ENCODE peak calls at places on chromosomes 7 and 10, in six cellular contexts. T, E, F, O, L and P are unnamed samples.

GRCh38 chr7:26686448-26686981 is 177.9 kb downstream of the SKAP2 start:
- DNase-seq in T (peak), E (peak), F (peak), O (peak), L (peak), P (no peak)

GRCh38 chr10:6175329-6176055 is 27.2 kb upstream of the PFKFB3 start:
- DNase-seq in T (no peak), E (no peak), F (no peak), O (no peak), L (no peak), P (no peak)

GRCh38 chr7:131225619-131226101 is 102.0 kb upstream of the MKLN1 start:
- DNase-seq in T (peak), E (no peak), F (peak), O (no peak), L (no peak), P (no peak)

GRCh38 chr7:108423089-108423989 is 32.9 kb downstream of the NRCAM start:
- DNase-seq in T (no peak), E (no peak), F (no peak), O (no peak), L (no peak), P (no peak)

GRCh38 chr10:86888585-86889381 is 68.6 kb downstream of the MMRN2 start:
- DNase-seq in T (peak), E (no peak), F (peak), O (no peak), L (no peak), P (no peak)

GRCh38 chr10:132366006-132366405 is 31.0 kb upstream of the PWWP2B start:
- DNase-seq in T (no peak), E (no peak), F (no peak), O (no peak), L (no peak), P (no peak)

GRCh38 chr10:107747851-107748250 is 583.3 kb upstream of the SORCS1 start:
- DNase-seq in T (no peak), E (no peak), F (no peak), O (no peak), L (no peak), P (no peak)

GRCh38 chr10:34698979-34699378 is 116.1 kb downstream of the PARD3 start:
- DNase-seq in T (peak), E (no peak), F (no peak), O (no peak), L (no peak), P (no peak)

GRCh38 chr7:66250711-66251110 is 45.6 kb downstream of the TPST1 start:
- DNase-seq in T (peak), E (no peak), F (peak), O (no peak), L (no peak), P (peak)

GRCh38 chr7:107210400-107210799 is 41.6 kb downstream of the HBP1 start:
- DNase-seq in T (no peak), E (no peak), F (no peak), O (peak), L (no peak), P (peak)

GRCh38 chr10:110494532-110494931 is 3.2 kb upstream of the DUSP5 start:
- DNase-seq in T (peak), E (no peak), F (no peak), O (no peak), L (no peak), P (no peak)

GRCh38 chr7:27846388-27846787 is 106.4 kb downstream of the TAX1BP1 start:
- DNase-seq in T (peak), E (no peak), F (no peak), O (no peak), L (no peak), P (no peak)

GRCh38 chr10:7410306-7410799 is 481 bp downstream of the SFMBT2 start:
- DNase-seq in T (peak), E (no peak), F (peak), O (peak), L (no peak), P (no peak)

GRCh38 chr10:103612462-103613365 is 119.2 kb downstream of the NEURL1 start:
- DNase-seq in T (peak), E (no peak), F (peak), O (no peak), L (no peak), P (no peak)

GRCh38 chr7:45157286-45157652 is 322 bp upstream of the RAMP3 start:
- DNase-seq in T (no peak), E (no peak), F (no peak), O (no peak), L (no peak), P (no peak)

GRCh38 chr10:94183666-94184264 is 179.0 kb downstream of the NOC3L start:
- DNase-seq in T (peak), E (no peak), F (peak), O (no peak), L (no peak), P (no peak)

GRCh38 chr7:15130666-15131541 is 228.4 kb upstream of the DGKB start:
- DNase-seq in T (peak), E (no peak), F (peak), O (no peak), L (no peak), P (no peak)

GRCh38 chr7:20466425-20467125 is 135.9 kb downstream of the ITGB8 start:
- DNase-seq in T (no peak), E (no peak), F (no peak), O (no peak), L (no peak), P (peak)

DNA sequence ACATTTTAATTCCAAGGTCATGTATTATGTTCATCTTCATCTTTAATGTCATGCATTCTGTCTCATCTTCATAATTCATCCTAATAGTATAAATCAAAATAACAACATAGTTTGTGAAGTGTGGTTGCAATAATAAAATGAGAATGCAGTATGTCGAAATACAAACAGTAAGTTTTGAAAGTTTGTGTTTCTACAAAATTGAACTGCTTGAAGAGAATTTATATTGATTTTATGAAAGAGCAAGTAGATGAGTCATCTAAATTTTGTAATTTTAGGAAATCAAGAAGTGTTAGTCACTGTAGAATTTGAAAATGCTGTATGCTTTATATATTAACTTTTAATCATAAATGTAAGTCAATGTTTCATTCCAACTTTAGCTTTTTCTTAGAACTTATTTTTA is 190.5 kb upstream of the PPP1R3A start:
- DNase-seq in T (no peak), E (no peak), F (no peak), O (no peak), L (no peak), P (no peak)
- H3K14ac ChIP-seq in T (no peak), E (no peak), F (no peak), O (no peak), L (no peak), P (no peak)

GRCh38 chr10:61964059-61964709 is 62.7 kb downstream of the ARID5B start:
- DNase-seq in T (peak), E (no peak), F (peak), O (no peak), L (no peak), P (no peak)
- H3K14ac ChIP-seq in T (peak), E (no peak), F (no peak), O (no peak), L (no peak), P (no peak)

DNA sequence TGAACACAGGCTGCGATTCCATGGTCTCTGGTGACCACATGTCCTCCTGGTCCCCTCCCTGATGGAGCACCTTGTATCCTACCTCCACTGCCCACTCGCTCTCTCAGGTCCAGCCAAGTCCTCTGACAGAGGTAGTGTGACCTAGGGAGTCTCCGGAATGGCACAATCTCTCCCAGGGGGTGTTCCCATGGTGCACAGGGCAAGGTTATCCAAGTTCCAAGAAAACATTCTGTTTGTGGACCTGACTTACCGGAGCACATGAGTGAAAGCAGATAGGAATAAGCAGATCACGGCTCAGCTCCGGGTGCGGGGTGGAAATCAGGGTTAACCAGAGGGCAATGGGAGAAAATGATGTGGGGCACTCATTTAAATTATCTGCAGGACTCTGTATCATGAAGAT is 45.8 kb upstream of the INSIG1 start:
- DNase-seq in T (no peak), E (no peak), F (no peak), O (no peak), L (no peak), P (peak)
- H3K14ac ChIP-seq in T (no peak), E (no peak), F (no peak), O (no peak), L (no peak), P (peak)

DNA sequence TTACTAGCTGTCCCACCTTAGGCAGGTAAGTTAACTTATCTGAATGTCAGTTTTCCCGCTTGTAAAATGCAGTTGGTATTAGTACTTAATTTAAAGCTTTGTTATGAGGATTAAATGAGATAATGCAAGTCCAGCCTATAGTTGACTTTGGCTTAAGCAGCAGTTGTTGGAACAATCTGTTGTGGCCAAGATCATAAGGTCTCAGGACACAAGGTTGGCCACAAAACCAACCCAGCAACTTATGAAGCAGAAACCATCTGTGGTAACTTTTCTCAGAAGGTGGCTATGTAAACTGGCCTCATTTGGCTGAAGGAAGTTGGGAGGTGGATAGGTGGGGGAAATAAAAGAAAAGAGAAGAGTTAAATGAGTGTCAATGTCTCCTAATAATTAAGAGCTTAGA is 29.4 kb downstream of the ENTPD1 start:
- DNase-seq in T (no peak), E (no peak), F (no peak), O (no peak), L (no peak), P (no peak)
- H3K14ac ChIP-seq in T (no peak), E (no peak), F (no peak), O (no peak), L (no peak), P (no peak)

GRCh38 chr7:157871681-157872080 is 534.9 kb downstream of the DNAJB6 start:
- DNase-seq in T (no peak), E (no peak), F (no peak), O (no peak), L (no peak), P (no peak)
- H3K14ac ChIP-seq in T (no peak), E (no peak), F (no peak), O (no peak), L (no peak), P (no peak)

DNA sequence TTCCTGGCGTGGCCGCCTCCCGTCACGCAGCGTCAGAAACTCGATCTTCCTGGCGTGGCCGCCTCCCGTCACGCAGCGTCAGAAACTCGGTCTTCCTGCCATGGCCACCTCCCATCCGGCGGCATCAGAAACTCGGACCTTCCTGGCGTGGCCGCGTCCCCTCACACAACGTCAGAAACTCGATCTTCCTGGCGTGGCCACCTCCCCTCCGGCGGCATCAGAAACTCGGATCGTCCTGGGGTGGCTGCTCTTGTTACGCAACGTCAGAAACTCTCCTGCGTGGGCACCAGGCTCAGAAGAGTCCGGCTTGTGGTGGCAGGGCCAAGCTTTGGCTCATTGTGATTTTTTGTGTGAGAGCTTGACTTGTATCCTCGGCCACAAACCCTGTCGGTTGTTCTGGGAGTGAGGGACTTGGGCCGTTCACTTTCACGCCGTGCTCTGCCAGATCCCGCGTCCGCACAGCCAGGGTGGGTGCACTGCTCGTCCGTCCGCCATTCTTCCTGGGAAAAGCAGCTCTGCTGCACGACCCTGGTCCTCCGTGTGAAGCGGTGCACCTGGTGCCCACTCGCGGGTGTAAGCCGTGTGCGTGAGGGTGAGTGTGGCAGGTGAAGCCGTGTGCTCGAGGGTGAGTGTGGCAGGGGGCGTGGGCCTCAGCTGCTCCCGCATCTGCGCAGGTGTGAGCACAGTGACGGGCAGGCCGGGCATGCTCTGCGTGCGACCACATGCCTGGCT is 49.4 kb upstream of the SUN1 start:
- DNase-seq in T (no peak), E (no peak), F (no peak), O (no peak), L (no peak), P (no peak)
- H3K14ac ChIP-seq in T (no peak), E (no peak), F (no peak), O (no peak), L (no peak), P (no peak)